ENCODE peak calls at places on chromosome 1, in five cellular contexts. T is H9; W is Peyer's patch; A is CD8-positive, alpha-beta T cell; N is mesendoderm. S is an unnamed sample. For H3K27me3, the result is how much of the 10 kb centered on the place peaks cover.

GRCh38 chr1:198253668-198254067 is 96.9 kb downstream of the NEK7 start:
- DNase-seq in T (no peak), W (no peak), A (no peak), N (no peak), S (no peak)

GRCh38 chr1:43367026-43367903 is 546 bp downstream of the ELOVL1 start:
- DNase-seq in A (peak), W (peak), N (peak), T (no peak), S (no peak)

GRCh38 chr1:10633416-10633815 is 158.7 kb downstream of the PEX14 start:
- DNase-seq in T (no peak), N (no peak), A (no peak), W (no peak), S (no peak)

GRCh38 chr1:226723640-226724532 is 15.2 kb downstream of the ITPKB start:
- DNase-seq in T (peak), W (no peak), A (no peak), N (peak), S (no peak)

GRCh38 chr1:28322209-28322608 is 6.6 kb upstream of the MED18 start:
- DNase-seq in W (peak), A (no peak), N (no peak), T (no peak), S (no peak)

GRCh38 chr1:41390171-41390570 is 28.9 kb downstream of the FOXO6 start:
- DNase-seq in W (no peak), T (no peak), A (no peak), N (no peak), S (no peak)

GRCh38 chr1:68051475-68051874 is 1.0 kb upstream of the DIRAS3 start:
- DNase-seq in A (no peak), W (peak), T (peak), N (peak), S (no peak)

GRCh38 chr1:160428655-160429054 is 28.3 kb downstream of the VANGL2 start:
- DNase-seq in A (peak), N (peak), T (no peak), W (no peak), S (peak)

GRCh38 chr1:91798241-91798648 is 87.7 kb downstream of the TGFBR3 start:
- DNase-seq in T (no peak), N (no peak), A (no peak), W (no peak), S (no peak)

GRCh38 chr1:91801496-91802115 is 84.3 kb downstream of the TGFBR3 start:
- DNase-seq in W (no peak), N (no peak), T (no peak), A (no peak), S (no peak)

GRCh38 chr1:91799159-91799558 is 86.8 kb downstream of the TGFBR3 start:
- DNase-seq in A (no peak), N (no peak), W (no peak), T (no peak), S (no peak)

GRCh38 chr1:91798741-91799140 is 87.2 kb downstream of the TGFBR3 start:
- DNase-seq in W (no peak), A (no peak), N (no peak), T (no peak), S (no peak)

GRCh38 chr1:91799863-91800262 is 86.1 kb downstream of the TGFBR3 start:
- DNase-seq in T (no peak), W (no peak), A (no peak), N (no peak), S (no peak)
- H3K27ac ChIP-seq in T (no peak), W (no peak), A (no peak), N (no peak), S (no peak)

DNA sequence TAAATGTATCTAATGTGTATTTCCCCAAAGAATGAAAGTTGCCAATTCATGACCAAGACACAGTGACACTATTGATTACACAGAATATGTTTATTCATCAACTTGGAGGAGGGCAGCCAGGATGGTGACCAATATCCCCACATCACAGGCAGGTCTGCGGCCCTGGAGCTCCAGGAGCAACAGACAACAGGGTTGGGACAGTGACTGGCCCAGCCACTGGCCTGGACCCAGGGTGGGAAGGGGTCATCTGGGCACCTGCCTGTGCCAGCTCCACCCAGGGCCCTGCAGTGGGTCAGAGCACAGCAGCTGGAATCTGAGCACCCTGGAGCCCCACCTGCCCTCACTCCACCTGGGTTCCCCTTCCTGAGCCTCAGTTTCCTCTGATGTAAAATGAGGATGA is 466.1 kb downstream of the MATN1 start:
- DNase-seq in T (no peak), W (no peak), N (no peak), A (no peak), S (no peak)
- H3K27me3 ChIP-seq in T (under half), W (under half), N (under half), A (under half), S (under half)

GRCh38 chr1:93678966-93679480 is 2.6 kb downstream of the BCAR3 start:
- DNase-seq in N (peak), W (no peak), A (no peak), T (no peak), S (no peak)
- H3K27ac ChIP-seq in N (peak), W (no peak), A (no peak), T (no peak), S (no peak)

GRCh38 chr1:109595540-109595939 is 23.9 kb downstream of the GNAT2 start:
- DNase-seq in T (no peak), N (no peak), A (no peak), W (no peak), S (no peak)

GRCh38 chr1:109598156-109598555 is 21.3 kb downstream of the GNAT2 start:
- DNase-seq in T (no peak), N (no peak), A (no peak), W (no peak), S (no peak)

GRCh38 chr1:109603229-109603628 is 16.2 kb downstream of the GNAT2 start:
- DNase-seq in A (no peak), N (no peak), W (no peak), T (no peak), S (no peak)

DNA sequence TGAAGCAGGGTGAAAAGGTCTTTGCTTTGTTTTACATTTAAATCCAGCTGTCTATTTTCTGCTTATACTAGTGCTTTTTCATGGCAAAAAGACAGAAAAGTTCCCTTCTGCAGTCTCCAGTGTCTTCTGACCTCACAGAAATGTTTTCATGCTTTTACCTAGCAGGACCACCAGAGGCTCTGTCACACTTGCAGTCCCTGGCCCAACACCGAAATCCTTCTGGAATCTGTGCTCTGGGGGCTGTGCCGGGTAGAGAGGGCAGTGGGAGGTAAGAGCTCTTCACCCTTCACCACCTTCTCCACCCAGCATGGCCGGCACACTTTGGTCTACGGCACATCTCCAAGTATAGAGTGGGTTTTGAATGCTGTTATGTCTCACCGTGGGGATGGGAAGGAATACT is 20.8 kb downstream of the GNAT2 start:
- DNase-seq in A (no peak), W (no peak), T (peak), N (peak), S (no peak)
- H3K27me3 ChIP-seq in A (under half), W (under half), T (under half), N (under half), S (under half)

GRCh38 chr1:113912594-113913311 is 7.6 kb downstream of the DCLRE1B start:
- DNase-seq in T (no peak), A (no peak), W (no peak), N (no peak), S (no peak)
- H3K27ac ChIP-seq in T (no peak), A (no peak), W (peak), N (no peak), S (no peak)

GRCh38 chr1:51948491-51948915 is 42.0 kb downstream of the RAB3B start:
- DNase-seq in W (no peak), A (no peak), T (no peak), N (no peak), S (no peak)
- H3K27me3 ChIP-seq in W (under half), A (under half), T (under half), N (under half), S (under half)

DNA sequence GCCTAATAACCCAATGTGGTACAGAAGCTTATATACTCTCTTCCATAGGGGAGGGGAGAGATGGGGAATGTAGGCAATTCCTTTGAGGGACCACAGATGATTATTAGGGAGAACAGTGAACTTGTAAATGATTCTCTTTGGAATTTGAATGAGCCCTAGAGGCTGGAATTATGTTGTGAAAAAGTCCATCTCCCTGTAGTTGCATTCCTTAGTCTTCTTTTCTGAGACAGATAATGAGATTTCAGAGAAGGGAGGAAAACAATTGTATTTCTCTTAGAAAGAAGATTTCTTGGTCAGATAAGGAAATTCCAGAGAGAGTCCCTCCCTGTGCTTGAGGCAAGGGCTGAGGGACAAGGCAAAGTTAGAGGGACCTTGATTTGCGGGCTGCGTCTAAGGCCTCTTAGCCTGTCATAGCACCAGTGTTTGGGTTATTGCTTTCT is 89.0 kb upstream of the HMCN1 start:
- DNase-seq in A (no peak), T (no peak), W (no peak), N (peak), S (no peak)
- H3K27ac ChIP-seq in A (no peak), T (peak), W (no peak), N (peak), S (no peak)

DNA sequence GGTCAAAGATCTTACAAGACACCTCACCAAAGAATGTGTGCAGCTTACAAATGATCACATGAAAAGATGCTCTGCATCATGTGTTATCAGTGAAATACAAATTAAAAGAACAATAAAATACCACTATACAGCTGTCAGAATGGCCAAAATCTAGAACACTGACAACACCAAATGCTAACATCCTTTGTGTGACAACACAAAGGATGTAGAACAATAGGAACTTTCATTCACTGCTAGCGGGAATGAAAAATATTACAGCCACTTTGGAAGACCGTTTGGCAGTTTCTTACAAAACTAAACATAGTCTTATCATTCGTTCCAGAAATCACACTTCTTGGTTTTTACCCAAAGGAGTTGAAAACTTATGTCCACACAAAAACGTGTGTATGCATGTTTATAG is 20.6 kb upstream of the SELP start:
- DNase-seq in A (no peak), W (no peak), N (no peak), T (no peak), S (no peak)
- H3K27me3 ChIP-seq in A (under half), W (under half), N (under half), T (under half), S (under half)

GRCh38 chr1:36381405-36381804 is 4.3 kb downstream of the STK40 start:
- DNase-seq in T (no peak), A (no peak), W (no peak), N (no peak), S (no peak)
- H3K27ac ChIP-seq in T (no peak), A (no peak), W (no peak), N (no peak), S (no peak)

GRCh38 chr1:61082336-61083013 is at the start of gene NFIA:
- DNase-seq in A (peak), T (peak), W (peak), N (peak), S (peak)

GRCh38 chr1:61081135-61081636 is 1.2 kb upstream of the NFIA start:
- DNase-seq in N (no peak), W (no peak), A (no peak), T (no peak), S (no peak)

GRCh38 chr1:61083014-61083798 is 845 bp downstream of the NFIA start:
- DNase-seq in T (no peak), A (peak), N (no peak), W (peak), S (no peak)

GRCh38 chr1:61080408-61081134 is 1.8 kb upstream of the NFIA start:
- DNase-seq in A (no peak), N (peak), T (no peak), W (no peak), S (no peak)

GRCh38 chr1:61081637-61082335 is 575 bp upstream of the NFIA start:
- DNase-seq in N (peak), T (peak), W (peak), A (peak), S (peak)
- H3K27me3 ChIP-seq in N (under half), T (under half), W (under half), A (under half), S (under half)